ENCODE peak calls at places on chromosome 1, in six cellular contexts. L, R, U, F, H and O are unnamed samples.

GRCh38 chr1:25700124-25700523 is 83.5 kb downstream of the MAN1C1 start:
- DNase-seq in L (peak), R (no peak), U (no peak), F (no peak), H (no peak), O (no peak)

GRCh38 chr1:76862447-76862846 is 4.8 kb upstream of the ST6GALNAC5 start:
- DNase-seq in L (peak), R (no peak), U (no peak), F (peak), H (peak), O (no peak)

GRCh38 chr1:95312181-95312580 is 78.2 kb downstream of the RWDD3 start:
- DNase-seq in L (no peak), R (no peak), U (no peak), F (no peak), H (no peak), O (no peak)

GRCh38 chr1:6249732-6250689 is 6.0 kb downstream of the HES3 start:
- DNase-seq in L (no peak), R (no peak), U (no peak), F (no peak), H (no peak), O (no peak)

GRCh38 chr1:61332796-61333195 is 250.4 kb downstream of the NFIA start:
- DNase-seq in L (no peak), R (no peak), U (peak), F (no peak), H (no peak), O (no peak)

GRCh38 chr1:2946291-2946690 is 75.0 kb upstream of the ACTRT2 start:
- DNase-seq in L (no peak), R (no peak), U (no peak), F (no peak), H (no peak), O (no peak)

GRCh38 chr1:89633103-89633744 is at the start of gene LRRC8C:
- DNase-seq in L (peak), R (peak), U (peak), F (no peak), H (peak), O (peak)

GRCh38 chr1:113013823-113014222 is 57.8 kb upstream of the SLC16A1 start:
- DNase-seq in L (no peak), R (no peak), U (no peak), F (no peak), H (no peak), O (no peak)

GRCh38 chr1:160018900-160019299 is 12.9 kb downstream of the PIGM start:
- DNase-seq in L (peak), R (no peak), U (no peak), F (no peak), H (peak), O (no peak)

GRCh38 chr1:204240233-204240632 is 26.4 kb upstream of the GOLT1A start:
- DNase-seq in L (no peak), R (no peak), U (no peak), F (no peak), H (no peak), O (no peak)

GRCh38 chr1:99850458-99850974 is 355 bp downstream of the AGL start:
- DNase-seq in L (peak), R (no peak), U (no peak), F (no peak), H (peak), O (peak)

GRCh38 chr1:229229721-229230135 is 41.2 kb upstream of the RAB4A start:
- DNase-seq in L (no peak), R (peak), U (no peak), F (no peak), H (no peak), O (peak)

GRCh38 chr1:87888456-87888855 is 559.8 kb downstream of the LMO4 start:
- DNase-seq in L (peak), R (no peak), U (no peak), F (no peak), H (no peak), O (no peak)

GRCh38 chr1:27045973-27046558 is 33.4 kb upstream of the TENT5B start:
- DNase-seq in L (peak), R (peak), U (peak), F (peak), H (peak), O (peak)

GRCh38 chr1:14875781-14876564 is 277.5 kb downstream of the KAZN start:
- DNase-seq in L (no peak), R (no peak), U (no peak), F (no peak), H (no peak), O (no peak)

GRCh38 chr1:230127105-230128054 is 60.3 kb downstream of the GALNT2 start:
- DNase-seq in L (no peak), R (no peak), U (no peak), F (no peak), H (no peak), O (peak)

GRCh38 chr1:217418241-217418840 is 212.5 kb downstream of the GPATCH2 start:
- DNase-seq in L (no peak), R (no peak), U (no peak), F (no peak), H (no peak), O (no peak)

GRCh38 chr1:197485790-197486189 is 217.7 kb downstream of the CRB1 start:
- DNase-seq in L (peak), R (no peak), U (no peak), F (no peak), H (no peak), O (no peak)